ENCODE peak calls at places on chromosomes 1 and 21, in nine cellular contexts. I is GM18507; F is cerebellar nuclear complex; Y is Right ventricle myocardium superior; X is stimulated activated CD4-positive, alpha-beta T cell treated with anti-CD3 and anti-CD28 coated beads, TNF-alpha, amount 100 ng/mL, for 24 hours; Q is NB4; E is activated CD4-positive, CD25-positive, alpha-beta regulatory T cell treated with anti-CD3 and anti-CD28 coated beads, Interleukin-2, amount 50 U/mL, for 72 hours; U is T1000; B is GM19239. S is an unnamed sample.

GRCh38 chr1:181043025-181043880 is 9.5 kb downstream of the MR1 start:
- DNase-seq in U (no peak), F (no peak), Q (peak), I (no peak), E (no peak), B (no peak), X (no peak), Y (no peak), S (no peak)

GRCh38 chr1:29953938-29954337 is 717.6 kb downstream of the PTPRU start:
- DNase-seq in Q (no peak), X (no peak), I (no peak), Y (no peak), E (no peak), U (no peak), B (no peak), F (no peak), S (no peak)

GRCh38 chr1:204697893-204698292 is 12.4 kb upstream of the LRRN2 start:
- DNase-seq in E (no peak), F (no peak), I (no peak), Y (no peak), U (no peak), X (no peak), Q (no peak), B (no peak), S (no peak)

GRCh38 chr1:115911298-115911697 is 65.0 kb upstream of the SLC22A15 start:
- DNase-seq in B (no peak), X (no peak), F (no peak), Y (no peak), E (no peak), I (no peak), Q (no peak), U (no peak), S (no peak)

GRCh38 chr1:48246727-48247126 is 24.2 kb downstream of the SLC5A9 start:
- DNase-seq in Q (no peak), I (no peak), B (no peak), E (no peak), F (no peak), Y (peak), X (no peak), U (no peak), S (no peak)

GRCh38 chr1:235022341-235023196 is 106.1 kb downstream of the TOMM20 start:
- DNase-seq in Y (no peak), Q (no peak), F (no peak), E (no peak), X (no peak), B (no peak), U (no peak), I (no peak), S (no peak)

GRCh38 chr1:201222125-201222524 is 31.5 kb downstream of the IGFN1 start:
- DNase-seq in X (no peak), Q (no peak), E (no peak), Y (no peak), U (no peak), F (no peak), I (no peak), B (no peak), S (peak)

GRCh38 chr21:35965699-35966098 is 94.6 kb downstream of the SETD4 start:
- DNase-seq in U (no peak), B (no peak), Y (no peak), Q (no peak), I (no peak), X (no peak), F (no peak), E (no peak), S (no peak)

GRCh38 chr1:9726406-9726805 is 74.9 kb downstream of the PIK3CD start:
- DNase-seq in I (no peak), Y (no peak), U (no peak), B (no peak), F (no peak), X (no peak), E (no peak), Q (no peak), S (no peak)

GRCh38 chr1:180912211-180912800 is 391 bp upstream of the KIAA1614 start:
- DNase-seq in U (peak), F (no peak), X (no peak), B (no peak), Y (peak), E (no peak), Q (no peak), I (no peak), S (no peak)